ENCODE peak calls at places on chromosomes 16 and 17, in five cellular contexts. One of them, this sample, is unnamed.
A peak's percentile ranks its signal among the peaks of the same experiment; 100 is the strongest.

GRCh38 chr17:31780436-31780835 is 78.6 kb downstream of the COPRS start:
- DNase-seq in heart right ventricle: no peak
- DNase-seq in mammary epithelial cell: no peak
- DNase-seq in HCT116: no peak
- DNase-seq in lower leg skin: no peak
- DNase-seq in this sample: no peak

GRCh38 chr16:70746040-70746707 is 54.8 kb downstream of the VAC14 start:
- DNase-seq in heart right ventricle: no peak
- DNase-seq in mammary epithelial cell: peak; percentile 69
- DNase-seq in HCT116: peak; percentile 51
- DNase-seq in lower leg skin: peak; percentile 97
- DNase-seq in this sample: peak; percentile 83

GRCh38 chr16:1745181-1745899 is 26.0 kb downstream of the NME3 start:
- DNase-seq in heart right ventricle: no peak
- DNase-seq in mammary epithelial cell: peak; percentile 75
- DNase-seq in HCT116: no peak
- DNase-seq in lower leg skin: peak; percentile 76
- DNase-seq in this sample: peak; percentile 18

GRCh38 chr17:19410875-19411291 is at the start of gene RNF112:
- DNase-seq in heart right ventricle: peak; percentile 39
- DNase-seq in mammary epithelial cell: no peak
- DNase-seq in HCT116: no peak
- DNase-seq in lower leg skin: peak; percentile 85
- DNase-seq in this sample: peak; percentile 52

GRCh38 chr17:42676424-42677011 is at the start of gene PLEKHH3:
- DNase-seq in heart right ventricle: no peak
- DNase-seq in mammary epithelial cell: peak; percentile 45
- DNase-seq in HCT116: no peak
- DNase-seq in lower leg skin: peak; percentile 90
- DNase-seq in this sample: no peak

GRCh38 chr16:15457390-15457789 is 23.0 kb downstream of the BMERB1 start:
- DNase-seq in heart right ventricle: no peak
- DNase-seq in mammary epithelial cell: no peak
- DNase-seq in HCT116: no peak
- DNase-seq in lower leg skin: no peak
- DNase-seq in this sample: no peak

GRCh38 chr17:15232517-15232915 is 32.6 kb downstream of the PMP22 start:
- DNase-seq in heart right ventricle: no peak
- DNase-seq in mammary epithelial cell: no peak
- DNase-seq in HCT116: no peak
- DNase-seq in lower leg skin: no peak
- DNase-seq in this sample: no peak

GRCh38 chr17:7438050-7438614 is 1.2 kb upstream of the FGF11 start:
- DNase-seq in heart right ventricle: peak; percentile 82
- DNase-seq in mammary epithelial cell: peak; percentile 39
- DNase-seq in HCT116: no peak
- DNase-seq in lower leg skin: no peak
- DNase-seq in this sample: no peak

GRCh38 chr17:65037157-65037556 is 19.4 kb downstream of the GNA13 start:
- DNase-seq in heart right ventricle: no peak
- DNase-seq in mammary epithelial cell: no peak
- DNase-seq in HCT116: no peak
- DNase-seq in lower leg skin: no peak
- DNase-seq in this sample: no peak

GRCh38 chr17:19386974-19387920 is at the start of gene MFAP4:
- DNase-seq in heart right ventricle: peak; percentile 69
- DNase-seq in mammary epithelial cell: no peak
- DNase-seq in HCT116: no peak
- DNase-seq in lower leg skin: peak; percentile 93
- DNase-seq in this sample: peak; percentile 95

GRCh38 chr17:66675991-66676371 is 158.9 kb upstream of the CACNG5 start:
- DNase-seq in heart right ventricle: no peak
- DNase-seq in mammary epithelial cell: no peak
- DNase-seq in HCT116: no peak
- DNase-seq in lower leg skin: peak; percentile 87
- DNase-seq in this sample: no peak

GRCh38 chr17:32929288-32929574 is 1.3 kb downstream of the TMEM98 start:
- DNase-seq in heart right ventricle: no peak
- DNase-seq in mammary epithelial cell: no peak
- DNase-seq in HCT116: no peak
- DNase-seq in lower leg skin: peak; percentile 61
- DNase-seq in this sample: peak; percentile 25

GRCh38 chr17:7842380-7842949 is 8.4 kb downstream of the KDM6B start:
- DNase-seq in heart right ventricle: peak; percentile 53
- DNase-seq in mammary epithelial cell: peak; percentile 95
- DNase-seq in HCT116: no peak
- DNase-seq in lower leg skin: no peak
- DNase-seq in this sample: peak; percentile 90

GRCh38 chr17:27368971-27369370 is 75.1 kb downstream of the WSB1 start:
- DNase-seq in heart right ventricle: no peak
- DNase-seq in mammary epithelial cell: no peak
- DNase-seq in HCT116: no peak
- DNase-seq in lower leg skin: peak; percentile 42
- DNase-seq in this sample: no peak

GRCh38 chr17:42642377-42642776 is 16.7 kb upstream of the TUBG2 start:
- DNase-seq in heart right ventricle: no peak
- DNase-seq in mammary epithelial cell: no peak
- DNase-seq in HCT116: no peak
- DNase-seq in lower leg skin: no peak
- DNase-seq in this sample: no peak

GRCh38 chr16:25868041-25868600 is 176.4 kb downstream of the HS3ST4 start:
- DNase-seq in heart right ventricle: no peak
- DNase-seq in mammary epithelial cell: no peak
- DNase-seq in HCT116: no peak
- DNase-seq in lower leg skin: no peak
- DNase-seq in this sample: no peak

GRCh38 chr17:45345554-45346254 is 28.9 kb upstream of the MAP3K14 start:
- DNase-seq in heart right ventricle: no peak
- DNase-seq in mammary epithelial cell: no peak
- DNase-seq in HCT116: no peak
- DNase-seq in lower leg skin: peak; percentile 54
- DNase-seq in this sample: peak; percentile 93

GRCh38 chr16:8204096-8204495 is 386.2 kb downstream of the TMEM114 start:
- DNase-seq in heart right ventricle: no peak
- DNase-seq in mammary epithelial cell: no peak
- DNase-seq in HCT116: no peak
- DNase-seq in lower leg skin: no peak
- DNase-seq in this sample: no peak

GRCh38 chr17:13395346-13395745 is 206.4 kb downstream of the HS3ST3A1 start:
- DNase-seq in heart right ventricle: no peak
- DNase-seq in mammary epithelial cell: peak; percentile 32
- DNase-seq in HCT116: no peak
- DNase-seq in lower leg skin: no peak
- DNase-seq in this sample: peak; percentile 35

GRCh38 chr16:62201911-62202310 is 165.7 kb upstream of the CDH8 start:
- DNase-seq in heart right ventricle: no peak
- DNase-seq in mammary epithelial cell: no peak
- DNase-seq in HCT116: no peak
- DNase-seq in lower leg skin: no peak
- DNase-seq in this sample: no peak

GRCh38 chr17:1413281-1413791 is 13.3 kb upstream of the YWHAE start:
- DNase-seq in heart right ventricle: peak; percentile 68
- DNase-seq in mammary epithelial cell: peak; percentile 77
- DNase-seq in HCT116: no peak
- DNase-seq in lower leg skin: no peak
- DNase-seq in this sample: peak; percentile 86

GRCh38 chr16:14194706-14195105 is 123.6 kb downstream of the MRTFB start:
- DNase-seq in heart right ventricle: no peak
- DNase-seq in mammary epithelial cell: no peak
- DNase-seq in HCT116: no peak
- DNase-seq in lower leg skin: no peak
- DNase-seq in this sample: no peak

GRCh38 chr16:89290887-89291286 is 73.4 kb downstream of the ZNF778 start:
- DNase-seq in heart right ventricle: no peak
- DNase-seq in mammary epithelial cell: no peak
- DNase-seq in HCT116: no peak
- DNase-seq in lower leg skin: no peak
- DNase-seq in this sample: no peak

DNA sequence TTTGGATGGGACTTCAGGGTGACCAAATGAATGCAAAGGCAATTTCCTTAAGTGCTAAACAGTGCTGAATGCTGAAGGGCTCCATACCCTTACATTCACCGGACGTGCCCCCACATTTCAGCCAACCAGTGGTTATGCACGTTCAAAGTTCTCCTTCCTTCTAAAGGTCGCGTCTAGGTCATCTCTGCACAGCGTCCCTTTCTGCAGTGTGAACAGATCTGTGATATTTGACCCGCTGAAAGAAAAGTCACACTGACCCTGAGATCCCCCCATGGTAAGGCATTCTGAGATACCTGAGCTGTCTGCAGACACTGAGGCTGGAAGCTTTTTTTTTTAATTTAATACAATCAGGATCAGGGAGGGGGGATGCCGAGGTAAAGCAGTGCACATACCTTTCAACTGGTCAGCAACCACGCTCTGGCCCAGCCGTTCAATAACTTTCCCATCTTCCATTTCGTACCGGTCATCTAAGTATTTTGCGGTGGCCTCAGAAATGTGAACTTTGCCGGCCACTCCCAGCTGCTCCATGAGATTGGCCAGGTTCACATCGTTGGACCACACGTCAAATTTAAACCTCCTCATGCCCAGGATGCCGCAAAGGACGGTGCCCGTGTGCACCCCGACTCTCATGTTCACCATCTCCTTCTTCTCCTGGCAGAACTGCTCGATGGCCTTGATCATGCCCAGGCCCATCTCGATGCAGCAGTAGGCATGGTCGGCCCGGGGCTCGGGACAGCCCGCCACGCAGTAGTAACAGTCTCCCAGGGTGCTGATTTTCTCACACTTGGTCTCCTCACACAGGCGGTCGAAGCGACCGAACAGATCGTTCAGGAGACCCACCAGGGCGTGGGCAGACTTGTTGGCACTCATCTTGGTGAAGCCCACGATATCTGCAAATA is 2.6 kb downstream of the ADCY9 start:
- DNase-seq in heart right ventricle: no peak
- DNase-seq in mammary epithelial cell: no peak
- DNase-seq in HCT116: no peak
- DNase-seq in lower leg skin: no peak
- DNase-seq in this sample: no peak
- H3K4me3 ChIP-seq in heart right ventricle: peak overlapping the region; percentile 56
- H3K4me3 ChIP-seq in mammary epithelial cell: peak overlapping the region; percentile 18
- H3K4me3 ChIP-seq in HCT116: no peak overlapping the region
- H3K4me3 ChIP-seq in lower leg skin: no peak overlapping the region
- H3K4me3 ChIP-seq in this sample: peak overlapping the region; percentile 53

GRCh38 chr17:50944054-50944901 is 78.1 kb upstream of the TOB1 start:
- DNase-seq in heart right ventricle: peak; percentile 88
- DNase-seq in mammary epithelial cell: no peak
- DNase-seq in HCT116: no peak
- DNase-seq in lower leg skin: peak; percentile 95
- DNase-seq in this sample: peak; percentile 29
- TF ChIP-seq CTCF in heart right ventricle: peak; percentile 5
- TF ChIP-seq CTCF in mammary epithelial cell: no peak
- TF ChIP-seq CTCF in HCT116: no peak
- TF ChIP-seq CTCF in lower leg skin: no peak
- TF ChIP-seq CTCF in this sample: no peak

DNA sequence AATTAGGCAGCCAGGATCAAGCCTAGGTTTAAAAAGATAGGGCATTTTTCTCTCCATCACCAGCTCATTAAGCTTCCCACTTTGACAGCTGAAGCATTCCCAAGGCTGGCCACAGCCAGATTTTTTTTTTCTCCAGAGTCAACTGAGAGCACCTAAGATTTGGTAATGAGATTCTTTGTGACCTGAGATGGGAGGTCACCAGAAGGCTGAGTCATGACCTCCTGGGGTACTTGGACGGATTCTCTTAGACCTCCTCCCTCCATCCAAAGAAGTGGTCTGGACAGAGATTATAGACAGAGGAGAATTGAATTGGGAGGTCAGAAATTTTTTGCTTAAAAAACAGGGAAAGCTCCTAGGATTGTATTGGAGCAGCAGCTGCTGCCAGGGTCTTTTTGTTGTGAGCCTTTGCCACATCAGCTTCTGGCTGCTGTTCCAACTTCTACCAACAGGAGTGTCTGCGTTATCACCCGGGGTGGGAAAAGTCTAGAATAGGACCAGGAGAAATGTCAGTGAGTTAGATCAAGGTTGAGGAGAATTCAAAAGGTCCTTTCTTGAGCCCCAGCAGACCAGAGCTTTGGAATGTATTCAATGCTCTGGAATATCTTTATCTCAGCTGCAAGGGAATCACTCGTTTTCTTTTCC is 221.2 kb upstream of the N4BP1 start:
- DNase-seq in heart right ventricle: no peak
- DNase-seq in mammary epithelial cell: no peak
- DNase-seq in HCT116: peak; percentile 4
- DNase-seq in lower leg skin: peak; percentile 29
- DNase-seq in this sample: no peak
- H3K4me3 ChIP-seq in heart right ventricle: no peak overlapping the region
- H3K4me3 ChIP-seq in mammary epithelial cell: no peak overlapping the region
- H3K4me3 ChIP-seq in HCT116: no peak overlapping the region
- H3K4me3 ChIP-seq in lower leg skin: no peak overlapping the region
- H3K4me3 ChIP-seq in this sample: no peak overlapping the region

DNA sequence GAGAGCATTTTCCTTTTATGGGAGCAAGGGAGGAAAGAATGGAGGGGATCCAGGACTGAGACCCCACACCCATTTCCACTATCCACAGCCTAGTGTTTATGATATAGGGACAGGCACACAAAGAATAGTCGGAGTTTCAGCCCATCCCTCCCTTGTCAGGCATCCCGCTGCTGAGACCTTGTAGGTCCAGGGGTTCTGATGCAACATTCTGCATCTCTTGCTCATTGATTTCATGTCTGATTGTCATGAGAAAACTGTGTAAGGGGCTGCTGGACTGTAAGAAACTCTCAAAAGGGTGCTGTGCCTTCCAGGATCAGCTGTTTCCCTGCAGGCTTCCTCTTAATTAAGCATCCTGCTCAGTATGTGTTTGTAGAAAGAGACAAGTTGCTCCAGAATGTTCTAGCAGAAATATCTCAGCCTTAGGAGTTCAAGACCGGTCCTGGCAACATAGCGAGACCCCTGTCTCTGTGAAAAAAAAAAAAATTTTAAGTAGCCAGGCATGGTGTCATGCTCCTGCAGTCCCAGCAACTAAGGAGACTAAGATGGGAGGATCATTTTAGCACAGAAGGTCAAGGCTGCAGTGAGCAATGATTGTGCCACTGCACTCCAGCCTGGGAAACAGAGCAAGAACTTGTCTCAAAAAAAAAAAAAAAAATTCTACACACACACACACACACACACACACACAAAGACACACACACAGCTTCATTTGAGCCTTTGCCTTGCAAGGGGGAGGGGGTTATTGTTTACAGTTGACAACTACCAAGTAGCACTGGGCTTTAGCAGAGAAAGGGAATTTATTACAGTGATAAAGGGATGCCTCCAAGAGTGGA is 5.1 kb upstream of the POLR3E start:
- DNase-seq in heart right ventricle: no peak
- DNase-seq in mammary epithelial cell: no peak
- DNase-seq in HCT116: no peak
- DNase-seq in lower leg skin: no peak
- DNase-seq in this sample: peak; percentile 56
- TF ChIP-seq CTCF in heart right ventricle: no peak
- TF ChIP-seq CTCF in mammary epithelial cell: no peak
- TF ChIP-seq CTCF in HCT116: no peak
- TF ChIP-seq CTCF in lower leg skin: no peak
- TF ChIP-seq CTCF in this sample: no peak